ENCODE peak calls at places on chromosome 16, in four cellular contexts. One of them, this sample, is unnamed.

GRCh38 chr16:31700200-31700529 is 172.5 kb downstream of the AHSP start:
- DNase-seq in psoas muscle: no peak
- DNase-seq in iris pigment epithelial cell: peak; percentile 61
- DNase-seq in cardiac septum: no peak
- DNase-seq in this sample: no peak

GRCh38 chr16:69311533-69312388 is 611 bp downstream of the VPS4A start:
- DNase-seq in psoas muscle: peak; percentile 48
- DNase-seq in iris pigment epithelial cell: peak; percentile 36
- DNase-seq in cardiac septum: peak; percentile 74
- DNase-seq in this sample: peak; percentile 66

GRCh38 chr16:77450790-77451487 is 16.1 kb upstream of the ADAMTS18 start:
- DNase-seq in psoas muscle: no peak
- DNase-seq in iris pigment epithelial cell: no peak
- DNase-seq in cardiac septum: no peak
- DNase-seq in this sample: peak; percentile 50

GRCh38 chr16:73047536-73048291 is at the start of gene ZFHX3:
- DNase-seq in psoas muscle: peak; percentile 81
- DNase-seq in iris pigment epithelial cell: peak; percentile 55
- DNase-seq in cardiac septum: no peak
- DNase-seq in this sample: peak; percentile 74

GRCh38 chr16:23967018-23967417 is 131.2 kb downstream of the PRKCB start:
- DNase-seq in psoas muscle: no peak
- DNase-seq in iris pigment epithelial cell: no peak
- DNase-seq in cardiac septum: no peak
- DNase-seq in this sample: no peak

GRCh38 chr16:22347100-22347820 is 27.2 kb downstream of the CDR2 start:
- DNase-seq in psoas muscle: no peak
- DNase-seq in iris pigment epithelial cell: no peak
- DNase-seq in cardiac septum: no peak
- DNase-seq in this sample: no peak

GRCh38 chr16:89360760-89361435 is 129.5 kb downstream of the ANKRD11 start:
- DNase-seq in psoas muscle: no peak
- DNase-seq in iris pigment epithelial cell: no peak
- DNase-seq in cardiac septum: no peak
- DNase-seq in this sample: no peak

GRCh38 chr16:13401631-13402030 is 500.2 kb downstream of the SHISA9 start:
- DNase-seq in psoas muscle: no peak
- DNase-seq in iris pigment epithelial cell: no peak
- DNase-seq in cardiac septum: no peak
- DNase-seq in this sample: no peak

GRCh38 chr16:46688101-46688656 is 799 bp downstream of the VPS35 start:
- DNase-seq in psoas muscle: no peak
- DNase-seq in iris pigment epithelial cell: peak; percentile 43
- DNase-seq in cardiac septum: peak; percentile 81
- DNase-seq in this sample: peak; percentile 77

GRCh38 chr16:4213721-4214120 is 28.2 kb downstream of the SRL start:
- DNase-seq in psoas muscle: no peak
- DNase-seq in iris pigment epithelial cell: peak; percentile 25
- DNase-seq in cardiac septum: no peak
- DNase-seq in this sample: no peak

GRCh38 chr16:54355251-54355650 is 68.7 kb upstream of the IRX3 start:
- DNase-seq in psoas muscle: no peak
- DNase-seq in iris pigment epithelial cell: peak; percentile 72
- DNase-seq in cardiac septum: no peak
- DNase-seq in this sample: no peak

GRCh38 chr16:12260647-12261262 is 284.2 kb downstream of the SNX29 start:
- DNase-seq in psoas muscle: no peak
- DNase-seq in iris pigment epithelial cell: peak; percentile 36
- DNase-seq in cardiac septum: no peak
- DNase-seq in this sample: no peak

GRCh38 chr16:4994719-4995434 is 36.7 kb downstream of the SEC14L5 start:
- DNase-seq in psoas muscle: no peak
- DNase-seq in iris pigment epithelial cell: no peak
- DNase-seq in cardiac septum: no peak
- DNase-seq in this sample: no peak

GRCh38 chr16:12150600-12150999 is 174.1 kb downstream of the SNX29 start:
- DNase-seq in psoas muscle: no peak
- DNase-seq in iris pigment epithelial cell: no peak
- DNase-seq in cardiac septum: no peak
- DNase-seq in this sample: no peak

GRCh38 chr16:30839523-30840227 is 52.7 kb upstream of the ZNF629 start:
- DNase-seq in psoas muscle: no peak
- DNase-seq in iris pigment epithelial cell: no peak
- DNase-seq in cardiac septum: no peak
- DNase-seq in this sample: no peak

GRCh38 chr16:62149646-62150045 is 113.4 kb upstream of the CDH8 start:
- DNase-seq in psoas muscle: no peak
- DNase-seq in iris pigment epithelial cell: peak; percentile 1
- DNase-seq in cardiac septum: no peak
- DNase-seq in this sample: no peak

GRCh38 chr16:2471653-2472487 is 773 bp downstream of the NTN3 start:
- DNase-seq in psoas muscle: no peak
- DNase-seq in iris pigment epithelial cell: no peak
- DNase-seq in cardiac septum: no peak
- DNase-seq in this sample: no peak

GRCh38 chr16:26569793-26570192 is 496.9 kb upstream of the C16orf82 start:
- DNase-seq in psoas muscle: no peak
- DNase-seq in iris pigment epithelial cell: no peak
- DNase-seq in cardiac septum: no peak
- DNase-seq in this sample: no peak

GRCh38 chr16:72958522-72959076 is 89.3 kb downstream of the ZFHX3 start:
- DNase-seq in psoas muscle: no peak
- DNase-seq in iris pigment epithelial cell: no peak
- DNase-seq in cardiac septum: no peak
- DNase-seq in this sample: no peak

GRCh38 chr16:10946308-10946707 is 1.9 kb downstream of the CLEC16A start:
- DNase-seq in psoas muscle: no peak
- DNase-seq in iris pigment epithelial cell: no peak
- DNase-seq in cardiac septum: no peak
- DNase-seq in this sample: no peak

GRCh38 chr16:56771558-56772279 is 41.8 kb downstream of the NUP93 start:
- DNase-seq in psoas muscle: no peak
- DNase-seq in iris pigment epithelial cell: no peak
- DNase-seq in cardiac septum: no peak
- DNase-seq in this sample: no peak

GRCh38 chr16:4207229-4207628 is 34.7 kb downstream of the SRL start:
- DNase-seq in psoas muscle: no peak
- DNase-seq in iris pigment epithelial cell: no peak
- DNase-seq in cardiac septum: no peak
- DNase-seq in this sample: no peak

GRCh38 chr16:55655709-55656694 is at the start of gene SLC6A2:
- DNase-seq in psoas muscle: peak; percentile 38
- DNase-seq in iris pigment epithelial cell: no peak
- DNase-seq in cardiac septum: peak; percentile 74
- DNase-seq in this sample: peak; percentile 29

GRCh38 chr16:48517493-48517892 is 92.5 kb downstream of the N4BP1 start:
- DNase-seq in psoas muscle: no peak
- DNase-seq in iris pigment epithelial cell: no peak
- DNase-seq in cardiac septum: peak; percentile 3
- DNase-seq in this sample: no peak

GRCh38 chr16:28596840-28597691 is at the start of gene SULT1A2:
- DNase-seq in psoas muscle: no peak
- DNase-seq in iris pigment epithelial cell: no peak
- DNase-seq in cardiac septum: no peak
- DNase-seq in this sample: no peak

GRCh38 chr16:11524098-11524760 is 62.5 kb downstream of the LITAF start:
- DNase-seq in psoas muscle: no peak
- DNase-seq in iris pigment epithelial cell: peak; percentile 13
- DNase-seq in cardiac septum: no peak
- DNase-seq in this sample: no peak

GRCh38 chr16:67647681-67648080 is 2.7 kb downstream of the CARMIL2 start:
- DNase-seq in psoas muscle: no peak
- DNase-seq in iris pigment epithelial cell: no peak
- DNase-seq in cardiac septum: no peak
- DNase-seq in this sample: no peak

GRCh38 chr16:76583995-76584394 is 306.8 kb downstream of the CNTNAP4 start:
- DNase-seq in psoas muscle: no peak
- DNase-seq in iris pigment epithelial cell: no peak
- DNase-seq in cardiac septum: no peak
- DNase-seq in this sample: no peak

GRCh38 chr16:82414476-82414875 is 212.3 kb upstream of the CDH13 start:
- DNase-seq in psoas muscle: no peak
- DNase-seq in iris pigment epithelial cell: no peak
- DNase-seq in cardiac septum: no peak
- DNase-seq in this sample: no peak

GRCh38 chr16:3761375-3762079 is 44.2 kb upstream of the TRAP1 start:
- DNase-seq in psoas muscle: no peak
- DNase-seq in iris pigment epithelial cell: no peak
- DNase-seq in cardiac septum: no peak
- DNase-seq in this sample: no peak

GRCh38 chr16:20849587-20850390 is 43.5 kb downstream of the REXO5 start:
- DNase-seq in psoas muscle: peak; percentile 69
- DNase-seq in iris pigment epithelial cell: peak; percentile 65
- DNase-seq in cardiac septum: no peak
- DNase-seq in this sample: peak; percentile 65

GRCh38 chr16:86885139-86885538 is 306.8 kb downstream of the FOXL1 start:
- DNase-seq in psoas muscle: no peak
- DNase-seq in iris pigment epithelial cell: no peak
- DNase-seq in cardiac septum: peak; percentile 4
- DNase-seq in this sample: no peak

This sample was measured in adrenal gland.